ENCODE peak calls at places on chromosomes 3 and 15, in five cellular contexts. U is GM12864, G is pancreas, X is progenitor cell of endocrine pancreas, T is left lung. R is an unnamed sample.

GRCh38 chr15:66704019-66704782 is 2.2 kb downstream of the SMAD6 start:
- DNase-seq in T (no peak), U (no peak), X (no peak), G (no peak), R (no peak)

GRCh38 chr3:156826144-156826895 is at the start of gene LEKR1:
- DNase-seq in X (peak), G (peak), U (no peak), T (peak), R (peak)

GRCh38 chr3:194269610-194270145 is 81.5 kb downstream of the CPN2 start:
- DNase-seq in T (peak), X (no peak), G (peak), U (no peak), R (peak)

GRCh38 chr3:28130836-28131235 is 110.6 kb upstream of the CMC1 start:
- DNase-seq in T (no peak), G (no peak), X (no peak), U (no peak), R (no peak)

GRCh38 chr3:170751894-170752283 is 118.1 kb downstream of the RPL22L1 start:
- DNase-seq in G (no peak), X (no peak), U (no peak), T (no peak), R (no peak)

GRCh38 chr3:89395441-89395840 is 288.0 kb downstream of the EPHA3 start:
- DNase-seq in U (no peak), T (no peak), X (no peak), G (no peak), R (no peak)

GRCh38 chr15:82709421-82710207 is at the start of gene AP3B2:
- DNase-seq in U (peak), G (peak), T (peak), X (peak), R (peak)

GRCh38 chr3:40016391-40016790 is 207.0 kb downstream of the MYRIP start:
- DNase-seq in G (no peak), X (no peak), T (no peak), U (no peak), R (no peak)

GRCh38 chr3:24264748-24265158 is 229.9 kb downstream of the THRB start:
- DNase-seq in G (no peak), T (no peak), U (peak), X (no peak), R (peak)

GRCh38 chr15:26376243-26376642 is 396.6 kb downstream of the GABRB3 start:
- DNase-seq in T (no peak), G (no peak), X (no peak), U (no peak), R (no peak)

GRCh38 chr15:74312445-74313007 is 54.9 kb downstream of the CYP11A1 start:
- DNase-seq in X (no peak), U (no peak), G (no peak), T (no peak), R (no peak)

GRCh38 chr15:32838338-32838737 is 120.5 kb downstream of the GREM1 start:
- DNase-seq in T (no peak), X (no peak), G (no peak), U (no peak), R (no peak)

GRCh38 chr3:37072892-37073291 is 79.6 kb downstream of the MLH1 start:
- DNase-seq in G (no peak), T (no peak), X (no peak), U (no peak), R (no peak)

GRCh38 chr3:23968467-23969184 is 23.5 kb downstream of the NR1D2 start:
- DNase-seq in X (no peak), T (no peak), G (no peak), U (no peak), R (no peak)

GRCh38 chr3:150922611-150923010 is 17.4 kb upstream of the MINDY4B start:
- DNase-seq in X (no peak), T (no peak), G (no peak), U (no peak), R (no peak)

DNA sequence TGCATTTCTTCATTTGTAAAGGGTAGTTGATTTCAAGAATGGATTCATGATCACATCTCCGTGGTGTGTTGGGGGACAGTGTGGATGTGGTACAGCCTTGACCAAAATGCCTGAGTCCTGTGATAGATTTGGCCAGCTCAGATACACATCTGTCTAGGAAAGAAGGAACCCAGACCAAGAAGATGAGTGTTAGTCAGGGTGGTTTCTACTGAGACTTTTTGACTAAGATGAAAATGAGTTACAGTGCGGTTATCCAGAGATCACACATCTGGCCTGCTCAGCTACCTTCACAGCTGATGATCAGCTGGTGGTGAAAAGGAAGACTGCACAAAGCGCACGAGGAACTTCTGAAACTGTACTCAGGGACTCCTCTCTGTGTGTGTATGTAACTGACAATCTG is 68.0 kb downstream of the FNDC3B start:
- DNase-seq in U (peak), T (no peak), G (no peak), X (no peak), R (peak)
- TF ChIP-seq CTCF in U (peak), T (no peak), G (no peak), X (no peak), R (no peak)

GRCh38 chr15:69302929-69303328 is 4.2 kb downstream of the PAQR5 start:
- DNase-seq in G (no peak), T (no peak), U (no peak), X (no peak), R (no peak)

GRCh38 chr15:69305933-69306568 is 7.3 kb downstream of the PAQR5 start:
- DNase-seq in X (no peak), U (no peak), T (no peak), G (no peak), R (no peak)

GRCh38 chr15:69304176-69304533 is 5.4 kb downstream of the PAQR5 start:
- DNase-seq in U (no peak), G (peak), X (no peak), T (no peak), R (no peak)

GRCh38 chr15:69305204-69305931 is 6.7 kb downstream of the PAQR5 start:
- DNase-seq in T (no peak), G (peak), U (no peak), X (no peak), R (no peak)

GRCh38 chr15:69303337-69304175 is 4.8 kb downstream of the PAQR5 start:
- DNase-seq in X (no peak), G (peak), U (no peak), T (no peak), R (no peak)
- TF ChIP-seq CTCF in X (peak), G (no peak), U (peak), T (no peak), R (no peak)

DNA sequence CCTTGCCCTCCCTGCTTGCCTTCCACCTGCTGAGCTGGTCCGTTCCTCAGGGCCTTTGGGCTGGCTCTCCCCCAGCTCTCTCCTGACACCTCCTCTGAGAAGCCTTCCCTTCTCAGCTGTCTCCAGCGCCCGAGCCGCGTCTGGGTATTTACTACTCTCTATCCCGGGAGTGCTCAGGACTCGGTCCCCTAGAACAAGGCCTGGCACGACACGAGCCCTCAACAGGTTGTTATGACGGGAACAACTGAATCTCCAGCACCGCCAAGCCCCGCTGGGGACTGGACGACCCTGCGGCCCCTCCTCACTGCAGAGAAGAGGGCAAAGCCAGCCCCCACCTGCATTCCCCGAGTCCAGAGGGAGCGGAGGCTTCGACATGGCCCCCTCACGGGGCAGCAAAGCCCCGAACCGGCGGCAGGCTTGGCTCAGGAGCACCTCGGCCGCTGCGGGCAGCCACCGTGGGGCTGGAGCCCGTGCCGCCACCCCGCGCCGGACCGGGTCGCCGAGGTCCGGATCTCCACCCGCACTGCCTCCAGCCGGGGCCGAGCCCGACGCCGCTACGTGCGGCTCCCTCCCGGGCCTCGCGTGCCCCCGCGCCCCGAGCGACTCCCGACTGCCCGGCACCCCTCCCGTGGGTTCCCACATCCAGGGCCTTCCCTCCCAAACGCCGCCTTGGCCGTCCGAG is 792 bp downstream of the TPRA1 start:
- DNase-seq in G (peak), T (peak), U (no peak), X (peak), R (no peak)
- TF ChIP-seq CTCF in G (no peak), T (no peak), U (no peak), X (no peak), R (no peak)

GRCh38 chr3:189249987-189250386 is 78.2 kb downstream of the TPRG1 start:
- DNase-seq in T (no peak), G (no peak), X (no peak), U (no peak), R (no peak)
- TF ChIP-seq CTCF in T (no peak), G (no peak), X (no peak), U (no peak), R (no peak)

DNA sequence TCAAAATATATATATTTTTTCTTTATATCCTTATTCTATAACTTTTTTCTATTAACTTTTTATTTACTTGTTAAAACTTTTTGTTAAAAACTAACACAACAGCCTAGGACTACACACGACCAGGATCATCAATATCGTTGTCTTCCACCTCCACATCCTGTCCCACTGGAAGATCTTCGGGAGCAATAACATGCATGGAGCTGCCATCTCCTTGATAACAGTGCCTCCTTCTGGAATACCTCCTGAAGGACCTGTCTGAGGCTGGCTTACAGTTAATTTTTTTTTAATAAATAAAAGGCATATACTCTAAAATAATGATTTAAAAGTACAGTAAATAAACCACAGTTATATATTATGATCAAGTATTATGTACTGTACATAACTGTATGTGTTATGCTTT is 58.9 kb downstream of the SFMBT1 start:
- DNase-seq in T (no peak), U (no peak), G (no peak), X (no peak), R (no peak)
- TF ChIP-seq CTCF in T (no peak), U (peak), G (no peak), X (no peak), R (no peak)

R was measured in GM13976.